ENCODE peak calls at places on chromosomes 2 and 18, in nine cellular contexts. W is ascending aorta; V is tibial nerve; A is cardiac muscle cell; N is left lung; J is astrocyte of the spinal cord; L is IMR-90; D is CD8-positive, alpha-beta T cell; F is K562. S is an unnamed sample.

GRCh38 chr2:25590921-25591505 is 82.4 kb downstream of the DTNB start:
- DNase-seq in W (no peak), V (no peak), A (no peak), N (no peak), J (no peak), L (no peak), D (no peak), F (no peak), S (no peak)

GRCh38 chr2:28665041-28665704 is 86.5 kb upstream of the PPP1CB start:
- DNase-seq in W (no peak), V (no peak), A (no peak), N (peak), J (peak), L (peak), D (no peak), F (no peak), S (no peak)

GRCh38 chr2:202307690-202308089 is 42.1 kb downstream of the NOP58 start:
- DNase-seq in W (no peak), V (no peak), A (peak), N (no peak), J (no peak), L (no peak), D (no peak), F (no peak), S (no peak)

GRCh38 chr2:153509133-153509532 is 30.6 kb upstream of the RPRM start:
- DNase-seq in W (no peak), V (no peak), A (peak), N (no peak), J (no peak), L (no peak), D (no peak), F (no peak), S (no peak)

GRCh38 chr2:162890690-162891311 is 52.2 kb upstream of the KCNH7 start:
- DNase-seq in W (no peak), V (no peak), A (peak), N (no peak), J (peak), L (peak), D (no peak), F (peak), S (no peak)

GRCh38 chr2:71746946-71747501 is 293.7 kb downstream of the DYSF start:
- DNase-seq in W (no peak), V (peak), A (no peak), N (peak), J (peak), L (no peak), D (no peak), F (peak), S (no peak)

GRCh38 chr2:9613291-9613690 is 17.5 kb downstream of the YWHAQ start:
- DNase-seq in W (no peak), V (no peak), A (no peak), N (no peak), J (peak), L (peak), D (no peak), F (no peak), S (no peak)

GRCh38 chr2:101400516-101401315 is 13.4 kb upstream of the CREG2 start:
- DNase-seq in W (no peak), V (no peak), A (no peak), N (no peak), J (no peak), L (no peak), D (no peak), F (no peak), S (peak)

GRCh38 chr2:143258126-143258892 is 129.1 kb downstream of the ARHGAP15 start:
- DNase-seq in W (no peak), V (no peak), A (no peak), N (no peak), J (no peak), L (no peak), D (no peak), F (no peak), S (no peak)

GRCh38 chr2:138777996-138778395 is 2.2 kb downstream of the NXPH2 start:
- DNase-seq in W (no peak), V (no peak), A (peak), N (no peak), J (peak), L (peak), D (no peak), F (no peak), S (no peak)

GRCh38 chr2:18413794-18414396 is 146.6 kb downstream of the RDH14 start:
- DNase-seq in W (no peak), V (no peak), A (no peak), N (peak), J (peak), L (peak), D (no peak), F (no peak), S (no peak)

GRCh38 chr18:36534154-36534688 is 236.7 kb downstream of the FHOD3 start:
- DNase-seq in W (no peak), V (no peak), A (no peak), N (no peak), J (peak), L (no peak), D (no peak), F (no peak), S (no peak)

GRCh38 chr2:121130301-121130850 is 154.6 kb downstream of the TFCP2L1 start:
- DNase-seq in W (no peak), V (no peak), A (no peak), N (no peak), J (no peak), L (no peak), D (no peak), F (no peak), S (no peak)

GRCh38 chr2:24231461-24231881 is 56.6 kb downstream of the FAM228A start:
- DNase-seq in W (no peak), V (no peak), A (no peak), N (no peak), J (peak), L (peak), D (no peak), F (no peak), S (no peak)

GRCh38 chr2:144523606-144524131 is 3.8 kb upstream of the ZEB2 start:
- DNase-seq in W (no peak), V (no peak), A (peak), N (no peak), J (peak), L (no peak), D (no peak), F (no peak), S (no peak)

GRCh38 chr2:46735108-46735691 is 180.4 kb downstream of the MCFD2 start:
- DNase-seq in W (no peak), V (no peak), A (no peak), N (no peak), J (no peak), L (no peak), D (no peak), F (no peak), S (no peak)

GRCh38 chr2:45316576-45317338 is 294.3 kb downstream of the SRBD1 start:
- DNase-seq in W (no peak), V (no peak), A (no peak), N (no peak), J (peak), L (no peak), D (no peak), F (no peak), S (no peak)

GRCh38 chr2:39065616-39066015 is 55.2 kb downstream of the SOS1 start:
- DNase-seq in W (no peak), V (no peak), A (no peak), N (no peak), J (no peak), L (no peak), D (no peak), F (no peak), S (no peak)

GRCh38 chr2:36708119-36708741 is 11.7 kb downstream of the VIT start:
- DNase-seq in W (no peak), V (peak), A (no peak), N (no peak), J (peak), L (peak), D (no peak), F (no peak), S (no peak)

GRCh38 chr18:3624818-3625716 is 175.1 kb downstream of the TGIF1 start:
- DNase-seq in W (no peak), V (no peak), A (peak), N (no peak), J (peak), L (peak), D (peak), F (peak), S (no peak)

GRCh38 chr2:218877891-218878290 is 2.8 kb upstream of the WNT10A start:
- DNase-seq in W (no peak), V (no peak), A (no peak), N (no peak), J (no peak), L (no peak), D (no peak), F (no peak), S (no peak)

GRCh38 chr2:2326053-2326452 is 5.0 kb downstream of the MYT1L start:
- DNase-seq in W (no peak), V (no peak), A (no peak), N (no peak), J (no peak), L (no peak), D (no peak), F (no peak), S (no peak)

GRCh38 chr2:171893824-171894611 is at the start of gene SLC25A12:
- DNase-seq in W (peak), V (peak), A (peak), N (peak), J (peak), L (peak), D (peak), F (peak), S (peak)

GRCh38 chr2:187575081-187576067 is 21.1 kb upstream of the TFPI start:
- DNase-seq in W (no peak), V (no peak), A (no peak), N (no peak), J (peak), L (peak), D (no peak), F (no peak), S (no peak)

GRCh38 chr2:13770279-13770678 is 862.2 kb upstream of the LRATD1 start:
- DNase-seq in W (no peak), V (no peak), A (no peak), N (no peak), J (no peak), L (no peak), D (no peak), F (no peak), S (no peak)

GRCh38 chr2:231514951-231515297 is 15.3 kb downstream of the NMUR1 start:
- DNase-seq in W (no peak), V (no peak), A (no peak), N (no peak), J (peak), L (no peak), D (no peak), F (no peak), S (no peak)

DNA sequence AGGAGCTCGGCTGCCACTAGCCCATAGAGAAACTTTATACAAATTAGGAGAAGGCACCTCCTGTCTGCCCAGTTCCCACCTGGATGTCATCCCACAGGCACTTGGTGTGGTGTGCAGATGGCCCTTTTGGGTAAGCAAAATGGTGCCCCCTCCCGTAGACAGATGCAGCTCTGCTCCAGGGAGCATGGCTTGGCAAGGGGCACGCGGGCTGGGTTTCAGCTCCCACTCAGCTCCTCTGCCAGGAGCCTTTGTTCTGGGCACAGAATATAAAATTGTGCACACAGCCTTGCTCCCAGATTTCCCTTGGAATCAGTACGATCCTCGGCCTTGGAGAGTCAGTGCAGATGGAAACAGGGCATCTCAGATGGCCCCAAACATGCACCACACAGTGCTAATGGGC is 20.3 kb upstream of the KCNF1 start:
- DNase-seq in W (no peak), V (no peak), A (no peak), N (no peak), J (no peak), L (no peak), D (no peak), F (no peak), S (no peak)
- TF ChIP-seq CTCF in W (no peak), V (no peak), A (no peak), N (no peak), J (no peak), L (no peak), D (no peak), F (no peak), S (no peak)

DNA sequence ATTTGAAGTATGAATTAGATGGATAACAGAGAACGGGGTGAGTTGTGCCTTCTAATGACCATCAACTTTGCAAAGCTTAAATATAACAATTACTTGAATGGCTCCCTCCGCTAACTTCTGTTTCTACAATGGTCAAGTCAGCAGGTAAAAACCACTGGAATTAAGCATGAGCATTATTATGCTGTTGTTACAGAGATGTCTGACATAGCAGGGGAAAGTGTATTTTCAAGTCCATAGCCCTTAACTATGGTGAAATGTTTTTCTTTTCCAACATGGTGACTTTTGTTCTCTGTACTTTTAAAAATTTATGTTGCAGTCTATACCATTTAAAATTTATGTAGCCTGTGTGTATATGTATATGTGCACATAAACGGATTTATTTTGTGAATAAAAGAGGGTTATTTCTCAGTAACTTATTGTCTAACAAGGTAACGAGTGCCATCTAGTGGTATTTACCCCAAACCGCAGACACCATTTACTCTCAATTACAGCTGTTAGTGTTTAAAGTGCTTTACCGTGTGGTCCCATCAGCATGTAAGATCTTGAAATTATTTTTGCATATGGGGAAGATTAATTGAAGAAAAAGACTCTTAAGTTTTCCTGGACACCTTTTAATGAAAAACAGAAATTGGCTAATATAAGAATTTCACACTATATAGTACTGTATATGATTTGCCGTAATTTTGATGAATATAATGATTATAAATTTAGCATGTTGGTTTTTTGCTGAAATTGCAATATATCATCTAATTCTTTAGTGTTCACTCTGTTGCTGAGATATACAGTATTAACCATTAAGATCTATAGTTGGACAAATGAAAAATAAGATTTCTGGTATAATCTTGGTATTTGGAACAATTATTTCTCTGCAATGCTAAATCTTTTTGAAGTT is 78.2 kb downstream of the UBE2E3 start:
- DNase-seq in W (no peak), V (no peak), A (peak), N (no peak), J (peak), L (peak), D (no peak), F (peak), S (no peak)
- TF ChIP-seq CTCF in W (peak), V (peak), A (peak), N (peak), J (peak), L (peak), D (peak), F (peak), S (peak)

DNA sequence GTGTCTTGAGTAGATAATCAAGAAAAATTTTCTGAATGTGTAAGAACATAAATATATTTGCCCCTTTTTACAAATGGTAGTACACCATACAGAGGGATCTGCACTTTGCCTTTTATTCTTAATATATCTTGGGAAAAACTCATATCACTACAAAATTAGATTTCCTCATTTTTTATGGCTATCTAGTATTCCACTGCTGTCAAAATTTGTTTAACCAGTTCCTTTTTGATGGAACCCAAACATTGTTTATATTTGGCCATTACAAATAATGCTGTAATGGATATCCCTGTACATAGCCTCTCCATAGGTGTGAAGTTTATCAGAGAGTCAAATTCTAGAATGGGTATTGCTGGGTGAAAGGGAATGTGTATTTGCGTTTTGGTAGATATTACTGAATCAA is 243.1 kb downstream of the AGPS start:
- DNase-seq in W (no peak), V (no peak), A (no peak), N (no peak), J (no peak), L (no peak), D (no peak), F (no peak), S (no peak)
- TF ChIP-seq CTCF in W (no peak), V (no peak), A (no peak), N (no peak), J (no peak), L (no peak), D (no peak), F (no peak), S (no peak)

GRCh38 chr2:123935405-123935804 is 89.7 kb upstream of the CNTNAP5 start:
- DNase-seq in W (no peak), V (no peak), A (no peak), N (no peak), J (no peak), L (no peak), D (no peak), F (no peak), S (no peak)
- TF ChIP-seq CTCF in W (no peak), V (no peak), A (no peak), N (no peak), J (no peak), L (no peak), D (no peak), F (no peak), S (no peak)

DNA sequence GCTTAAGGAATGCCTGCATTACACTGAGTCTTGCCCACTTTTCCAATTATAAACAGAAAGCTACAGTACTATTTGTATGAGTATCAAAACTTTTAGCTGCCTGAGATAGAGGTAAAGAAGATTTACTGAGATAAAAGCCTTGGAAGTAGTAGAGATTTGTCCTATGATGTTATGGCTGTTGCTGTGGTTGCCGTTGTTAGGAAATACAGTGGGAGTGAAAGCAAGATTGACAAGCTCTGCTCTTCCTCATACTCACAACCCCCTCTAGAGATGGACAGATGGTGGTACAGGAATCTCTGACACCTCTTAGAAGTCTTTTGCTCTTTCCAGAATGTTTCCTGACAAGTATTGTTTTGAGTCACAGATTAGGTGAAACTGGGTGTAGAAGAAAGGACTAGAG is 242.5 kb downstream of the RPIA start:
- DNase-seq in W (no peak), V (no peak), A (no peak), N (no peak), J (no peak), L (no peak), D (no peak), F (no peak), S (no peak)
- TF ChIP-seq CTCF in W (no peak), V (no peak), A (no peak), N (no peak), J (no peak), L (no peak), D (no peak), F (peak), S (no peak)

S was measured in activated B cell treated with CpG ODN at 0.5 μM for 24 hours.